ENCODE peak calls at places on chromosomes 13 and 19, in eight cellular contexts. H is thoracic aorta; V is spleen; F is hepatocyte; Y is tibial nerve; O is effector memory CD4-positive, alpha-beta T cell; R is uterus; Q is CD8-positive, alpha-beta memory T cell. D is an unnamed sample.

GRCh38 chr19:29003641-29004409 is 209.1 kb downstream of the UQCRFS1 start:
- DNase-seq in O (no peak), H (no peak), R (no peak), Q (no peak), F (no peak), V (peak), Y (no peak), D (no peak)

GRCh38 chr13:73169971-73170370 is 111.2 kb downstream of the KLF5 start:
- DNase-seq in F (no peak), O (no peak), R (no peak), V (no peak), H (no peak), Q (no peak), Y (no peak), D (no peak)

GRCh38 chr13:111178417-111178816 is 63.3 kb downstream of the ARHGEF7 start:
- DNase-seq in Y (no peak), R (no peak), Q (no peak), O (no peak), F (no peak), V (no peak), H (no peak), D (no peak)

GRCh38 chr19:52518646-52519045 is 8.8 kb upstream of the ZNF808 start:
- DNase-seq in R (no peak), Q (no peak), H (no peak), F (no peak), V (no peak), Y (no peak), O (no peak), D (no peak)

GRCh38 chr19:7550987-7551761 is 15.7 kb downstream of the PNPLA6 start:
- DNase-seq in O (no peak), H (no peak), V (no peak), Q (no peak), R (peak), Y (no peak), F (peak), D (no peak)

GRCh38 chr13:41613984-41614581 is 156.7 kb downstream of the RGCC start:
- DNase-seq in H (no peak), V (no peak), Y (no peak), O (no peak), Q (no peak), R (peak), F (peak), D (peak)

GRCh38 chr13:31970237-31970930 is 61.2 kb upstream of the FRY start:
- DNase-seq in O (no peak), Y (no peak), F (no peak), R (no peak), Q (no peak), H (no peak), V (no peak), D (no peak)

GRCh38 chr19:6198896-6199239 is 63.4 kb downstream of the ACSBG2 start:
- DNase-seq in F (no peak), R (no peak), O (no peak), H (no peak), Q (no peak), V (no peak), Y (no peak), D (no peak)

GRCh38 chr19:54674021-54674617 is 11.3 kb downstream of the LILRB4 start:
- DNase-seq in O (no peak), H (no peak), Q (no peak), Y (no peak), R (no peak), F (no peak), V (no peak), D (no peak)

GRCh38 chr19:18501832-18502231 is 20.0 kb downstream of the ELL start:
- DNase-seq in V (peak), F (no peak), H (no peak), Q (no peak), R (no peak), Y (no peak), O (no peak), D (no peak)

GRCh38 chr13:100102042-100102441 is 13.1 kb downstream of the PCCA start:
- DNase-seq in H (no peak), Q (no peak), F (no peak), O (no peak), V (no peak), Y (no peak), R (no peak), D (no peak)

GRCh38 chr19:7349961-7350711 is 1.4 kb downstream of the ARHGEF18 start:
- DNase-seq in Y (no peak), H (no peak), Q (peak), R (no peak), O (peak), F (no peak), V (peak), D (no peak)

GRCh38 chr19:12521996-12522395 is 29.3 kb downstream of the ZNF564 start:
- DNase-seq in Q (no peak), V (no peak), H (no peak), F (no peak), Y (no peak), R (no peak), O (no peak), D (no peak)

GRCh38 chr19:2330632-2331284 is 2.3 kb downstream of the SPPL2B start:
- DNase-seq in O (no peak), Y (no peak), V (no peak), H (no peak), F (peak), Q (no peak), R (no peak), D (no peak)

GRCh38 chr13:110264685-110265275 is 42.2 kb downstream of the COL4A1 start:
- DNase-seq in O (no peak), H (no peak), Y (no peak), V (no peak), Q (no peak), R (no peak), F (no peak), D (no peak)

GRCh38 chr13:73411067-73411809 is 352.4 kb downstream of the KLF5 start:
- DNase-seq in R (no peak), Q (no peak), F (no peak), O (no peak), V (no peak), Y (no peak), H (no peak), D (no peak)

GRCh38 chr19:45423033-45423588 is 606 bp downstream of the ERCC1 start:
- DNase-seq in F (no peak), Q (no peak), O (no peak), Y (no peak), V (no peak), R (no peak), H (no peak), D (no peak)

GRCh38 chr13:42047561-42048322 is 706 bp upstream of the DGKH start:
- DNase-seq in H (no peak), Q (peak), V (peak), F (peak), R (peak), Y (no peak), O (no peak), D (no peak)

GRCh38 chr19:47093841-47094240 is 19.7 kb downstream of the ZC3H4 start:
- DNase-seq in O (no peak), H (no peak), F (no peak), Y (no peak), R (no peak), V (peak), Q (no peak), D (no peak)

GRCh38 chr19:4536798-4537197 is 1.8 kb upstream of the PLIN5 start:
- DNase-seq in Q (no peak), H (no peak), Y (no peak), R (no peak), V (no peak), O (no peak), F (no peak), D (no peak)

GRCh38 chr13:99256283-99256682 is 1.9 kb downstream of the GPR18 start:
- DNase-seq in H (no peak), Y (no peak), Q (no peak), F (no peak), R (no peak), O (no peak), V (no peak), D (no peak)

GRCh38 chr19:18648971-18649310 is 12.1 kb downstream of the KLHL26 start:
- DNase-seq in R (peak), V (no peak), H (no peak), Q (no peak), F (no peak), O (no peak), Y (no peak), D (no peak)

GRCh38 chr13:36370108-36370429 is 23.9 kb upstream of the SPART start:
- DNase-seq in Y (peak), R (peak), Q (no peak), V (no peak), H (no peak), O (no peak), F (no peak), D (peak)

GRCh38 chr13:95573226-95573625 is 20.7 kb downstream of the CLDN10 start:
- DNase-seq in R (no peak), F (no peak), O (no peak), H (no peak), Q (no peak), V (no peak), Y (no peak), D (no peak)

GRCh38 chr13:60221581-60221980 is 57.9 kb upstream of the DIAPH3 start:
- DNase-seq in H (no peak), Q (no peak), O (no peak), R (no peak), F (no peak), Y (no peak), V (no peak), D (no peak)

GRCh38 chr13:62300021-62300420 is 884.4 kb upstream of the PCDH20 start:
- DNase-seq in F (no peak), Q (no peak), H (no peak), Y (no peak), V (no peak), O (no peak), R (no peak), D (no peak)

GRCh38 chr19:45113628-45114027 is 20.6 kb downstream of the PPP1R37 start:
- DNase-seq in V (no peak), R (no peak), H (no peak), F (peak), O (no peak), Q (no peak), Y (no peak), D (no peak)

GRCh38 chr19:47186337-47187022 is 44.5 kb downstream of the BBC3 start:
- DNase-seq in O (peak), V (peak), H (no peak), R (no peak), Q (peak), F (no peak), Y (no peak), D (no peak)

GRCh38 chr19:29528946-29529645 is 3.3 kb downstream of the VSTM2B start:
- DNase-seq in O (no peak), Q (peak), Y (no peak), R (no peak), F (peak), V (peak), H (no peak), D (no peak)

GRCh38 chr13:114119196-114119595 is 13.2 kb downstream of the RASA3 start:
- DNase-seq in R (peak), F (peak), Q (no peak), O (no peak), H (no peak), V (no peak), Y (no peak), D (no peak)

GRCh38 chr13:100069278-100069677 is 19.6 kb upstream of the PCCA start:
- DNase-seq in Y (no peak), O (no peak), Q (no peak), H (no peak), F (no peak), V (no peak), R (no peak), D (no peak)

GRCh38 chr13:25731511-25731910 is 320.3 kb downstream of the SHISA2 start:
- DNase-seq in F (no peak), Q (no peak), Y (no peak), V (no peak), H (no peak), O (no peak), R (no peak), D (no peak)

GRCh38 chr13:113047587-113047986 is 58.0 kb upstream of the F7 start:
- DNase-seq in V (peak), F (no peak), O (no peak), Y (no peak), R (no peak), H (no peak), Q (peak), D (no peak)

GRCh38 chr13:59201836-59202235 is 961.9 kb downstream of the DIAPH3 start:
- DNase-seq in Y (no peak), Q (no peak), V (no peak), H (no peak), F (no peak), O (no peak), R (no peak), D (no peak)

GRCh38 chr13:37225414-37226047 is 120.1 kb upstream of the CSNK1A1L start:
- DNase-seq in Y (no peak), H (no peak), F (no peak), V (no peak), R (no peak), Q (no peak), O (no peak), D (no peak)

GRCh38 chr19:17794731-17795494 is at the start of gene B3GNT3:
- DNase-seq in Y (no peak), V (no peak), R (no peak), H (no peak), F (peak), O (no peak), Q (no peak), D (no peak)

GRCh38 chr13:90352763-90353162 is 994.7 kb upstream of the MIR17HG start:
- DNase-seq in F (no peak), O (no peak), Q (no peak), V (no peak), R (no peak), H (no peak), Y (no peak), D (no peak)

GRCh38 chr13:96963786-96964475 is 30.3 kb downstream of the OXGR1 start:
- DNase-seq in O (no peak), Q (no peak), H (no peak), F (no peak), R (no peak), V (no peak), Y (no peak), D (no peak)

GRCh38 chr19:12913871-12914690 is 5.0 kb downstream of the SYCE2 start:
- DNase-seq in Q (peak), H (no peak), O (no peak), V (peak), Y (no peak), F (no peak), R (no peak), D (no peak)

GRCh38 chr13:44181938-44182337 is 191.7 kb upstream of the SERP2 start:
- DNase-seq in O (no peak), V (no peak), Y (no peak), H (no peak), F (no peak), Q (no peak), R (no peak), D (no peak)
- H3K27ac ChIP-seq in O (no peak), V (no peak), Y (no peak), H (no peak), F (no peak), Q (no peak), R (no peak), D (no peak)

GRCh38 chr19:38251564-38252051 is 4.6 kb downstream of the PPP1R14A start:
- DNase-seq in F (peak), O (no peak), V (no peak), Y (no peak), Q (no peak), H (no peak), R (peak), D (no peak)

GRCh38 chr19:38253788-38254187 is 2.4 kb downstream of the PPP1R14A start:
- DNase-seq in H (no peak), O (no peak), Y (no peak), Q (no peak), V (no peak), F (no peak), R (no peak), D (peak)

GRCh38 chr19:38252385-38252784 is 3.8 kb downstream of the PPP1R14A start:
- DNase-seq in O (no peak), V (no peak), Y (no peak), H (no peak), R (no peak), Q (no peak), F (no peak), D (no peak)

GRCh38 chr19:38252935-38253691 is 3.1 kb downstream of the PPP1R14A start:
- DNase-seq in R (peak), Q (no peak), F (peak), V (peak), O (no peak), Y (no peak), H (peak), D (peak)

GRCh38 chr19:38255759-38256052 is 468 bp downstream of the PPP1R14A start:
- DNase-seq in R (no peak), O (no peak), V (no peak), H (no peak), F (no peak), Y (no peak), Q (no peak), D (peak)
- H3K27ac ChIP-seq in R (peak), O (no peak), V (peak), H (peak), F (peak), Y (peak), Q (peak), D (peak)

GRCh38 chr19:16370671-16371391 is 46.2 kb downstream of the KLF2 start:
- DNase-seq in H (no peak), F (no peak), V (peak), R (no peak), O (no peak), Q (no peak), Y (no peak), D (no peak)

GRCh38 chr19:16373079-16373478 is 48.5 kb downstream of the KLF2 start:
- DNase-seq in Y (no peak), F (no peak), V (peak), O (no peak), R (no peak), Q (no peak), H (no peak), D (no peak)

GRCh38 chr19:16371540-16371986 is 46.9 kb downstream of the KLF2 start:
- DNase-seq in O (peak), H (no peak), V (peak), Y (no peak), F (no peak), Q (peak), R (no peak), D (no peak)

GRCh38 chr19:16373539-16373938 is 48.9 kb downstream of the KLF2 start:
- DNase-seq in V (peak), R (peak), Q (no peak), Y (peak), O (no peak), H (no peak), F (no peak), D (no peak)

GRCh38 chr19:16372065-16372915 is 47.7 kb downstream of the KLF2 start:
- DNase-seq in V (peak), O (no peak), R (no peak), H (no peak), Q (no peak), Y (no peak), F (no peak), D (no peak)
- H3K27ac ChIP-seq in V (peak), O (peak), R (peak), H (no peak), Q (peak), Y (peak), F (no peak), D (no peak)

DNA sequence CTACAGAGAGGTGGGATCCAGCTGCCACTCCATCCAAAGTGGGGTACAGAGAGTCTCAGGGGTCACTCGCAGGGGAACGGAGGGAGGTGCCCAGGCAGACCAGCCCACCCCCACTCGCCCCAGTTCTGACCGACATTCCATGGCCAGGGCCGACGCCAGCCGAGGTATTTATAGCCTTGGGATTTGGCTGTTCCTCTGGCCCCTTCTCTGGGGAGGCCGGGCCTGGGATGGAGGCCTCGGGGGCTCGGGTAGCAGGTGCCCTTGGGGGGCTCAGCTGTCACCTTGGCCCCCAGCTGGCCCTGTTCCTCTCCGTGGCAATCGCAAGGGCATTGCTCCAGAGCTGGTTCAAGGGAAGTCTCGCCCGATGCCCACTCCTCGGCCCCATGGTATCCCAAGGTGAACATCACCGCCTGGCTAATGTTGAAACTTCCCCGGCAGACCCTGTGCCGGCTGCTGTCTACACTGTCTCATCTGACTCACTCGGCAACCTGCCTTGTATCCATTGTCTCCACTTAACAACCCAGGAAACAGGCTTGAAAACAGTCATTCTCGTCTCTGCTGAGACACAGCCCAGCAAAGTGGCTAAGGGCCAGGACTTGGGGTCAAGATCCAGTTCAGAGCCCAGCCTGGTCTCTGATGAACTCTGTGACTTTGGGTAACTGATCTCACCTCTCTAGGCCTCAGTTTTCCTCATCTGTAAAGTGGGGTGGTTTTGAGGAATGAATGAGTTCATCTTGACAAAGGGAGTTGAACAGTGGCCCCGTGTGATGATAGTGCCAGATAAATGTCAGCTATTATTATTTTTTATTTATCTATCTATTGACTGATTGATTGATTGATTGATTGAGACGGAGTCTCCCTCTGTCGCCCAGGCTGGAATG is 9.7 kb downstream of the PRKACA start:
- DNase-seq in R (no peak), H (no peak), Y (no peak), V (no peak), Q (no peak), O (no peak), F (no peak), D (peak)
- H3K27ac ChIP-seq in R (peak), H (peak), Y (no peak), V (peak), Q (no peak), O (no peak), F (no peak), D (no peak)

GRCh38 chr19:32363175-32363574 is 17.8 kb downstream of the ZNF507 start:
- DNase-seq in Q (no peak), V (no peak), Y (no peak), R (no peak), H (no peak), O (no peak), F (peak), D (no peak)
- H3K27ac ChIP-seq in Q (no peak), V (no peak), Y (peak), R (no peak), H (peak), O (no peak), F (peak), D (peak)